ENCODE peak calls at places on chromosomes 2 and 18, in six cellular contexts. One of them, this sample, is unnamed.

GRCh38 chr2:179562330-179562885 is 297.8 kb upstream of the SESTD1 start:
- DNase-seq in H1: no peak
- DNase-seq in IMR-90: no peak
- DNase-seq in H9: no peak
- DNase-seq in neuronal stem cell: no peak
- DNase-seq in trophoblast cell: no peak
- DNase-seq in this sample: no peak

GRCh38 chr18:27824841-27825720 is 351.8 kb downstream of the CDH2 start:
- DNase-seq in H1: no peak
- DNase-seq in IMR-90: no peak
- DNase-seq in H9: no peak
- DNase-seq in neuronal stem cell: peak; percentile 26
- DNase-seq in trophoblast cell: no peak
- DNase-seq in this sample: no peak

GRCh38 chr2:240985881-240986786 is 12.3 kb upstream of the SNED1 start:
- DNase-seq in H1: peak; percentile 42
- DNase-seq in IMR-90: no peak
- DNase-seq in H9: no peak
- DNase-seq in neuronal stem cell: no peak
- DNase-seq in trophoblast cell: no peak
- DNase-seq in this sample: no peak

GRCh38 chr18:67318651-67319050 is 197.9 kb downstream of the DSEL start:
- DNase-seq in H1: no peak
- DNase-seq in IMR-90: peak; percentile 69
- DNase-seq in H9: no peak
- DNase-seq in neuronal stem cell: no peak
- DNase-seq in trophoblast cell: no peak
- DNase-seq in this sample: no peak

GRCh38 chr18:12976305-12976704 is 14.9 kb upstream of the CEP192 start:
- DNase-seq in H1: no peak
- DNase-seq in IMR-90: no peak
- DNase-seq in H9: no peak
- DNase-seq in neuronal stem cell: no peak
- DNase-seq in trophoblast cell: peak; percentile 4
- DNase-seq in this sample: no peak

GRCh38 chr2:39541011-39541930 is 104.2 kb upstream of the MAP4K3 start:
- DNase-seq in H1: no peak
- DNase-seq in IMR-90: no peak
- DNase-seq in H9: no peak
- DNase-seq in neuronal stem cell: no peak
- DNase-seq in trophoblast cell: no peak
- DNase-seq in this sample: no peak

GRCh38 chr2:151159109-151159690 is 102.5 kb downstream of the RBM43 start:
- DNase-seq in H1: no peak
- DNase-seq in IMR-90: peak; percentile 17
- DNase-seq in H9: no peak
- DNase-seq in neuronal stem cell: no peak
- DNase-seq in trophoblast cell: no peak
- DNase-seq in this sample: no peak

GRCh38 chr2:220744861-220745260 is 827.2 kb downstream of the EPHA4 start:
- DNase-seq in H1: no peak
- DNase-seq in IMR-90: peak; percentile 52
- DNase-seq in H9: no peak
- DNase-seq in neuronal stem cell: no peak
- DNase-seq in trophoblast cell: no peak
- DNase-seq in this sample: peak; percentile 68

GRCh38 chr2:2564300-2565085 is 233.4 kb upstream of the MYT1L start:
- DNase-seq in H1: no peak
- DNase-seq in IMR-90: no peak
- DNase-seq in H9: peak; percentile 43
- DNase-seq in neuronal stem cell: no peak
- DNase-seq in trophoblast cell: no peak
- DNase-seq in this sample: no peak

GRCh38 chr2:203720011-203720410 is 13.6 kb downstream of the CD28 start:
- DNase-seq in H1: no peak
- DNase-seq in IMR-90: no peak
- DNase-seq in H9: no peak
- DNase-seq in neuronal stem cell: no peak
- DNase-seq in trophoblast cell: no peak
- DNase-seq in this sample: no peak

GRCh38 chr2:162839419-162839818 is 852 bp upstream of the KCNH7 start:
- DNase-seq in H1: peak; percentile 58
- DNase-seq in IMR-90: no peak
- DNase-seq in H9: peak; percentile 33
- DNase-seq in neuronal stem cell: no peak
- DNase-seq in trophoblast cell: no peak
- DNase-seq in this sample: no peak

GRCh38 chr18:26322892-26323653 is 96.8 kb downstream of the TAF4B start:
- DNase-seq in H1: no peak
- DNase-seq in IMR-90: peak; percentile 56
- DNase-seq in H9: no peak
- DNase-seq in neuronal stem cell: no peak
- DNase-seq in trophoblast cell: no peak
- DNase-seq in this sample: peak; percentile 54

GRCh38 chr2:44668336-44668735 is 273.2 kb upstream of the SIX3 start:
- DNase-seq in H1: no peak
- DNase-seq in IMR-90: no peak
- DNase-seq in H9: no peak
- DNase-seq in neuronal stem cell: no peak
- DNase-seq in trophoblast cell: no peak
- DNase-seq in this sample: no peak

GRCh38 chr18:61896767-61897166 is 4.0 kb upstream of the RNF152 start:
- DNase-seq in H1: no peak
- DNase-seq in IMR-90: peak; percentile 20
- DNase-seq in H9: no peak
- DNase-seq in neuronal stem cell: peak; percentile 54
- DNase-seq in trophoblast cell: no peak
- DNase-seq in this sample: peak; percentile 91

GRCh38 chr18:79823120-79823519 is 25.4 kb downstream of the KCNG2 start:
- DNase-seq in H1: peak; percentile 35
- DNase-seq in IMR-90: no peak
- DNase-seq in H9: no peak
- DNase-seq in neuronal stem cell: no peak
- DNase-seq in trophoblast cell: no peak
- DNase-seq in this sample: no peak

GRCh38 chr18:34909637-34910364 is 131.4 kb upstream of the MAPRE2 start:
- DNase-seq in H1: no peak
- DNase-seq in IMR-90: peak; percentile 69
- DNase-seq in H9: no peak
- DNase-seq in neuronal stem cell: no peak
- DNase-seq in trophoblast cell: no peak
- DNase-seq in this sample: peak; percentile 68

GRCh38 chr2:52877703-52878102 is 889.9 kb upstream of the CHAC2 start:
- DNase-seq in H1: no peak
- DNase-seq in IMR-90: peak; percentile 81
- DNase-seq in H9: no peak
- DNase-seq in neuronal stem cell: no peak
- DNase-seq in trophoblast cell: no peak
- DNase-seq in this sample: peak; percentile 43

GRCh38 chr2:72137498-72138010 is 10.1 kb downstream of the CYP26B1 start:
- DNase-seq in H1: peak; percentile 98
- DNase-seq in IMR-90: peak; percentile 18
- DNase-seq in H9: peak; percentile 80
- DNase-seq in neuronal stem cell: peak; percentile 61
- DNase-seq in trophoblast cell: no peak
- DNase-seq in this sample: peak; percentile 52

GRCh38 chr2:181715033-181715630 is 34.8 kb upstream of the NEUROD1 start:
- DNase-seq in H1: peak; percentile 77
- DNase-seq in IMR-90: peak; percentile 82
- DNase-seq in H9: peak; percentile 61
- DNase-seq in neuronal stem cell: peak; percentile 76
- DNase-seq in trophoblast cell: peak; percentile 77
- DNase-seq in this sample: peak; percentile 80

GRCh38 chr2:123720760-123721159 is 304.3 kb upstream of the CNTNAP5 start:
- DNase-seq in H1: no peak
- DNase-seq in IMR-90: no peak
- DNase-seq in H9: no peak
- DNase-seq in neuronal stem cell: no peak
- DNase-seq in trophoblast cell: no peak
- DNase-seq in this sample: no peak

GRCh38 chr2:77007668-77008067 is 514.5 kb downstream of the LRRTM4 start:
- DNase-seq in H1: no peak
- DNase-seq in IMR-90: no peak
- DNase-seq in H9: no peak
- DNase-seq in neuronal stem cell: no peak
- DNase-seq in trophoblast cell: no peak
- DNase-seq in this sample: no peak

GRCh38 chr2:45797451-45798230 is 146.2 kb downstream of the PRKCE start:
- DNase-seq in H1: no peak
- DNase-seq in IMR-90: no peak
- DNase-seq in H9: no peak
- DNase-seq in neuronal stem cell: no peak
- DNase-seq in trophoblast cell: no peak
- DNase-seq in this sample: no peak

DNA sequence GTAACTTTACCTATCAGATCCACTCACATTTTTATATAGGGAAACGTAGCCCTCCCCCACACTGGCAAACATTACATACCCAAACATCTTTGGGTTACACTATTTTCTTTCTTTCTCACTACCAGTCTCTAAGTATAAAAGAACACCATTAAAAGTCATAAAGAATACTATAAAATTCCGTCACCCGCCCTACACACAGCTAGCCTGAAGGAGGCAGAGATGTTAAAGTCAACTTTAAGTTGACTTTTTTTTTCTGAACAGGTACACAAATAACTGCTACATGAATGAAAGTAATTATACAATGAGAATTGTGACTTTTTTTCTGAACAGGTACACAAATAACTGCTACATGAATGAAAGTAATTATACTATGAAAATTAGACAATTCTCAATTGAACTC is 628.3 kb downstream of the NUP35 start:
- DNase-seq in H1: no peak
- DNase-seq in IMR-90: no peak
- DNase-seq in H9: no peak
- DNase-seq in neuronal stem cell: no peak
- DNase-seq in trophoblast cell: no peak
- DNase-seq in this sample: no peak
- H3K18ac ChIP-seq in H1: no peak overlapping the region
- H3K18ac ChIP-seq in IMR-90: no peak overlapping the region
- H3K18ac ChIP-seq in H9: no peak overlapping the region
- H3K18ac ChIP-seq in neuronal stem cell: no peak overlapping the region
- H3K18ac ChIP-seq in trophoblast cell: no peak overlapping the region
- H3K18ac ChIP-seq in this sample: no peak overlapping the region

DNA sequence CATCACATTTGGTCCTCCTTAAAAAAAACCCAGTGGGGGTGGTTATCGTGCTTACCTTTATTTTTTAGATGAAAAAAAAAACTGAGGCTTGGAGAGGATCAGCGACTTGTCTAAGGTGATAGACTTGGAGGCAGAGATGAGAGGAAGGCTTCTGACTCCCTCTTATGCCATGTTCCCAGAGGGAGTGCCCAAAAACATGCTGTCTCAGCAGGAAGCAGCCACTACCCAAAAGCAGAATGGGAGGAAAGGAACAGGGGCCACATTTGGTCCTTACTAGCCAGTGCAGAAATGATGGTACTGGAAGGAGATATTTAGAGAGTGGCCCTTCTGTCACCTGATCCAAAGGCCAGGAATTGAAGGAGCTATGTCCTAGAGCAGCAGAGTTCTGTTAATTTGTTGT is 118.4 kb downstream of the B3GNT2 start:
- DNase-seq in H1: no peak
- DNase-seq in IMR-90: no peak
- DNase-seq in H9: no peak
- DNase-seq in neuronal stem cell: no peak
- DNase-seq in trophoblast cell: no peak
- DNase-seq in this sample: no peak
- H3K14ac ChIP-seq in H1: no peak overlapping the region
- H3K14ac ChIP-seq in IMR-90: no peak overlapping the region
- H3K14ac ChIP-seq in H9: no peak overlapping the region
- H3K14ac ChIP-seq in neuronal stem cell: no peak overlapping the region
- H3K14ac ChIP-seq in trophoblast cell: no peak overlapping the region
- H3K14ac ChIP-seq in this sample: no peak overlapping the region

GRCh38 chr18:72637319-72638113 is 93.4 kb upstream of the CBLN2 start:
- DNase-seq in H1: no peak
- DNase-seq in IMR-90: no peak
- DNase-seq in H9: no peak
- DNase-seq in neuronal stem cell: no peak
- DNase-seq in trophoblast cell: no peak
- DNase-seq in this sample: no peak
- H3K9ac ChIP-seq in H1: no peak overlapping the region
- H3K9ac ChIP-seq in IMR-90: no peak overlapping the region
- H3K9ac ChIP-seq in H9: no peak overlapping the region
- H3K9ac ChIP-seq in neuronal stem cell: no peak overlapping the region
- H3K9ac ChIP-seq in trophoblast cell: no peak overlapping the region
- H3K9ac ChIP-seq in this sample: no peak overlapping the region

DNA sequence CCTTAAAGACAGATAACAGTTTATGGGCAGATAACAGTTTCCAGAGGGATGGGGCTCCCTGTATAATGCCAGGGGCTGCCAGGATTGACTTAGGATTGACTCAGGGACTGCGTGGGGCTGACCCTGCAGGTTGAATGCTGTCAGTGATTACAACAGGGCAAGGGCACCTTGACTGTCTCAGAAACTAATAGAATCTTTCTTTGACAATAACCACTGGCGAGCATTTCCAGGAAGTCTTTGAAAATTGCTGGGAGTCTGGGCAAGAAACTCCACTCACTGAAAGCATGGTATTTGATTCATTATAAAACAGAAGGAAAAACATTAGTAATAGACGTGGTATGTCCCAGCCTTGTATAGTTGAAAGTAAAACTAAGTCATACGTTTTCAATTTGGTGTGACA is 101.0 kb downstream of the GPD2 start:
- DNase-seq in H1: no peak
- DNase-seq in IMR-90: peak; percentile 34
- DNase-seq in H9: no peak
- DNase-seq in neuronal stem cell: no peak
- DNase-seq in trophoblast cell: no peak
- DNase-seq in this sample: no peak
- H3K18ac ChIP-seq in H1: no peak overlapping the region
- H3K18ac ChIP-seq in IMR-90: no peak overlapping the region
- H3K18ac ChIP-seq in H9: no peak overlapping the region
- H3K18ac ChIP-seq in neuronal stem cell: no peak overlapping the region
- H3K18ac ChIP-seq in trophoblast cell: no peak overlapping the region
- H3K18ac ChIP-seq in this sample: no peak overlapping the region

GRCh38 chr2:47334356-47335136 is 68.4 kb upstream of the MSH2 start:
- DNase-seq in H1: peak; percentile 62
- DNase-seq in IMR-90: no peak
- DNase-seq in H9: peak; percentile 84
- DNase-seq in neuronal stem cell: peak; percentile 53
- DNase-seq in trophoblast cell: no peak
- DNase-seq in this sample: no peak
- H3K14ac ChIP-seq in H1: no peak overlapping the region
- H3K14ac ChIP-seq in IMR-90: no peak overlapping the region
- H3K14ac ChIP-seq in H9: no peak overlapping the region
- H3K14ac ChIP-seq in neuronal stem cell: no peak overlapping the region
- H3K14ac ChIP-seq in trophoblast cell: no peak overlapping the region
- H3K14ac ChIP-seq in this sample: no peak overlapping the region